ENCODE peak calls at places on chromosomes 12 and 14, in five cellular contexts. One of them, this sample, is unnamed.

GRCh38 chr12:3275171-3276041 is 198.2 kb downstream of the TSPAN9 start:
- DNase-seq in prostate gland: peak
- DNase-seq in H1: peak
- DNase-seq in breast epithelium: peak
- DNase-seq in Panc1: peak
- DNase-seq in this sample: peak

GRCh38 chr12:113221997-113222729 is 899 bp downstream of the TPCN1 start:
- DNase-seq in H1: no peak
- DNase-seq in prostate gland: no peak
- DNase-seq in breast epithelium: no peak
- DNase-seq in Panc1: no peak
- DNase-seq in this sample: no peak

GRCh38 chr12:71069317-71069716 is 88.5 kb downstream of the TSPAN8 start:
- DNase-seq in Panc1: no peak
- DNase-seq in prostate gland: no peak
- DNase-seq in H1: no peak
- DNase-seq in breast epithelium: no peak
- DNase-seq in this sample: no peak

GRCh38 chr12:31117203-31118011 is 43.7 kb downstream of the DDX11 start:
- DNase-seq in Panc1: peak
- DNase-seq in H1: no peak
- DNase-seq in prostate gland: peak
- DNase-seq in breast epithelium: no peak
- DNase-seq in this sample: peak

GRCh38 chr12:63900922-63901793 is 56.7 kb downstream of the SRGAP1 start:
- DNase-seq in Panc1: no peak
- DNase-seq in breast epithelium: no peak
- DNase-seq in H1: no peak
- DNase-seq in prostate gland: no peak
- DNase-seq in this sample: no peak

GRCh38 chr14:50667491-50668007 is 557 bp downstream of the SAV1 start:
- DNase-seq in Panc1: no peak
- DNase-seq in H1: no peak
- DNase-seq in prostate gland: peak
- DNase-seq in breast epithelium: peak
- DNase-seq in this sample: no peak

GRCh38 chr12:65826513-65827171 is 2.4 kb downstream of the HMGA2 start:
- DNase-seq in prostate gland: no peak
- DNase-seq in H1: no peak
- DNase-seq in Panc1: peak
- DNase-seq in breast epithelium: no peak
- DNase-seq in this sample: no peak

GRCh38 chr14:71438684-71439083 is 493.5 kb upstream of the RGS6 start:
- DNase-seq in breast epithelium: no peak
- DNase-seq in H1: no peak
- DNase-seq in prostate gland: no peak
- DNase-seq in Panc1: no peak
- DNase-seq in this sample: no peak

GRCh38 chr12:26121841-26122680 is 2.8 kb downstream of the BHLHE41 start:
- DNase-seq in H1: no peak
- DNase-seq in prostate gland: no peak
- DNase-seq in breast epithelium: no peak
- DNase-seq in Panc1: no peak
- DNase-seq in this sample: no peak

GRCh38 chr12:26124491-26125450 is at the start of gene BHLHE41:
- DNase-seq in H1: no peak
- DNase-seq in prostate gland: peak
- DNase-seq in Panc1: peak
- DNase-seq in breast epithelium: peak
- DNase-seq in this sample: no peak

GRCh38 chr12:26123482-26123980 is 1.3 kb downstream of the BHLHE41 start:
- DNase-seq in breast epithelium: no peak
- DNase-seq in prostate gland: no peak
- DNase-seq in Panc1: no peak
- DNase-seq in H1: no peak
- DNase-seq in this sample: no peak

GRCh38 chr12:26121323-26121740 is 3.5 kb downstream of the BHLHE41 start:
- DNase-seq in Panc1: no peak
- DNase-seq in breast epithelium: no peak
- DNase-seq in H1: no peak
- DNase-seq in prostate gland: no peak
- DNase-seq in this sample: no peak

GRCh38 chr12:26122681-26123481 is 2.0 kb downstream of the BHLHE41 start:
- DNase-seq in H1: no peak
- DNase-seq in Panc1: peak
- DNase-seq in prostate gland: peak
- DNase-seq in breast epithelium: peak
- DNase-seq in this sample: no peak
- TF ChIP-seq POLR2AphosphoS5 in H1: no peak
- TF ChIP-seq POLR2AphosphoS5 in Panc1: peak
- TF ChIP-seq POLR2AphosphoS5 in prostate gland: peak
- TF ChIP-seq POLR2AphosphoS5 in breast epithelium: peak
- TF ChIP-seq POLR2AphosphoS5 in this sample: no peak

DNA sequence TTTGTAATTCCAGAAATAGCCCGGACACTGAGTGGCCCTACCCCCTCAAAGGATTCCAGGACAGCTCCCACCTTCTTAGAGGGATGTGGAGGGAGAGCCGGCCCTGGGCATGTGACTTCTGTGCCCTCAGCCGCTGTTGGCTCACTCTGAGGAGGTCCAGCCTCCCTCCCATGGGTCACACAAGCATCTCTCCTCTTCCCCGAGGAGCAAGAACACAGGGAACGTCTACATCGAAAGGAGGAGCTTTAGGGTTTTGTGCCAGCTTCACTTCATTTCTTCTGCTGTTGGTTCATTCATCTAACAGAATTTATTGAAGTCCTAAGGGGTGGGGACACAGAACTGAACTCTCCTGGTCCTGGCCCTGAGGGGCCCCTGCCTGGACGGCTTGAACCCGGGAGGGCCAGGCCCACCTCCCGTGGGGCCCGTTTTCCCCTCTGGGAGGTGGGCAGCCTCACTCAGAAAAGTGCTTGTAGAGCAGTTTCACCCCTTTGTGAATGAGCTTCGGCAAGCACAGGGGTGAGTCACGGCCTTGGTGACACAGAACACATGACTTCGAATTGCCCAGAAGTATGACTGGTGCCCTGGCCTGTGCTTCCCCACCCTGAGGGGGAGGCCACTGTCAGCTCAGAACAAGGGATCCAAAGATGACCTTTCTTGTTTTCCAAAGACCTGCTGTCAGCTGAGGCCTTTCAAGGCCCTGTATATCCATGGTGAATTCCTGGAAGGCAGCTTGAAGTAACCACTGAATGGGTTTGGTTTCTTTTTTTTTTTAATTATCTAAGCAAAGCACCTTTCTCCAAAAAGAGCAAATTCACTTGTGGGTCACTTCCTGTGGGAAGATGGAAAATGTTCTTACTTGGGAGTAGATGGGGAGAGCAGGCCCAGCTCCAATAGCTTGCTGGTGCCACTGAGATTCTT is 39.2 kb downstream of the NFKBIA start:
- DNase-seq in breast epithelium: no peak
- DNase-seq in prostate gland: no peak
- DNase-seq in Panc1: peak
- DNase-seq in H1: no peak
- DNase-seq in this sample: no peak
- TF ChIP-seq POLR2AphosphoS5 in breast epithelium: peak
- TF ChIP-seq POLR2AphosphoS5 in prostate gland: no peak
- TF ChIP-seq POLR2AphosphoS5 in Panc1: no peak
- TF ChIP-seq POLR2AphosphoS5 in H1: no peak
- TF ChIP-seq POLR2AphosphoS5 in this sample: no peak

GRCh38 chr12:101780599-101780998 is 41.3 kb upstream of the SYCP3 start:
- DNase-seq in breast epithelium: no peak
- DNase-seq in Panc1: no peak
- DNase-seq in H1: no peak
- DNase-seq in prostate gland: no peak
- DNase-seq in this sample: no peak

GRCh38 chr12:101782544-101782855 is 43.2 kb upstream of the SYCP3 start:
- DNase-seq in prostate gland: no peak
- DNase-seq in breast epithelium: no peak
- DNase-seq in Panc1: no peak
- DNase-seq in H1: no peak
- DNase-seq in this sample: no peak

GRCh38 chr12:101783150-101783549 is 43.9 kb upstream of the SYCP3 start:
- DNase-seq in breast epithelium: no peak
- DNase-seq in H1: no peak
- DNase-seq in Panc1: no peak
- DNase-seq in prostate gland: peak
- DNase-seq in this sample: no peak

GRCh38 chr12:101783838-101784237 is 44.6 kb upstream of the SYCP3 start:
- DNase-seq in H1: no peak
- DNase-seq in Panc1: no peak
- DNase-seq in breast epithelium: no peak
- DNase-seq in prostate gland: no peak
- DNase-seq in this sample: no peak

GRCh38 chr12:101781834-101782543 is 42.7 kb upstream of the SYCP3 start:
- DNase-seq in prostate gland: no peak
- DNase-seq in breast epithelium: no peak
- DNase-seq in Panc1: no peak
- DNase-seq in H1: no peak
- DNase-seq in this sample: no peak
- TF ChIP-seq POLR2AphosphoS5 in prostate gland: no peak
- TF ChIP-seq POLR2AphosphoS5 in breast epithelium: no peak
- TF ChIP-seq POLR2AphosphoS5 in Panc1: no peak
- TF ChIP-seq POLR2AphosphoS5 in H1: no peak
- TF ChIP-seq POLR2AphosphoS5 in this sample: no peak

GRCh38 chr12:43273467-43273866 is 278.5 kb downstream of the ADAMTS20 start:
- DNase-seq in Panc1: no peak
- DNase-seq in prostate gland: no peak
- DNase-seq in H1: no peak
- DNase-seq in breast epithelium: no peak
- DNase-seq in this sample: no peak

GRCh38 chr12:43278268-43278832 is 273.7 kb downstream of the ADAMTS20 start:
- DNase-seq in Panc1: no peak
- DNase-seq in breast epithelium: no peak
- DNase-seq in H1: no peak
- DNase-seq in prostate gland: no peak
- DNase-seq in this sample: no peak

GRCh38 chr12:43282106-43282505 is 269.9 kb downstream of the ADAMTS20 start:
- DNase-seq in breast epithelium: no peak
- DNase-seq in H1: no peak
- DNase-seq in prostate gland: no peak
- DNase-seq in Panc1: no peak
- DNase-seq in this sample: no peak

GRCh38 chr12:43281563-43281962 is 270.4 kb downstream of the ADAMTS20 start:
- DNase-seq in Panc1: no peak
- DNase-seq in prostate gland: no peak
- DNase-seq in breast epithelium: no peak
- DNase-seq in H1: no peak
- DNase-seq in this sample: no peak

GRCh38 chr12:43277630-43278267 is 274.3 kb downstream of the ADAMTS20 start:
- DNase-seq in H1: no peak
- DNase-seq in breast epithelium: no peak
- DNase-seq in Panc1: peak
- DNase-seq in prostate gland: no peak
- DNase-seq in this sample: no peak
- TF ChIP-seq POLR2AphosphoS5 in H1: no peak
- TF ChIP-seq POLR2AphosphoS5 in breast epithelium: no peak
- TF ChIP-seq POLR2AphosphoS5 in Panc1: no peak
- TF ChIP-seq POLR2AphosphoS5 in prostate gland: no peak
- TF ChIP-seq POLR2AphosphoS5 in this sample: no peak

DNA sequence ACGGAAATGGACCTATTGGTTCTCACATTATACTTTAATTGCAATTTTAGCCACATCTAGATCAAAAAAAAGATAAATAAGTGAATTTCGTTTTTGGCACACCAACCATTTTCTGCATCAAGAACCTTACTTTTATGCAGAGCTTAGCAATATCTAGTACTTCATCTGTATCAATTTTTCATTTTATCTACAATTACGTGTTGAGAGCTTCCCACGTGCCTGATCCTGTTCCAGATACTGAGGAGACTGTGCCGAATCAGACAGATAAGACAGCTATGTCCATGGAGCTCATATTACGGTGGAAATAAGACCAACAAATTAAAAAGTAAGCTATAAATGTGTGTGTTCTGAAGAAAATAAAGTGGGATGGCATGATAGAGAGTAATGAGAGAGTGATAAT is 101.6 kb downstream of the MGAT4C start:
- DNase-seq in H1: no peak
- DNase-seq in prostate gland: no peak
- DNase-seq in breast epithelium: no peak
- DNase-seq in Panc1: no peak
- DNase-seq in this sample: no peak
- TF ChIP-seq POLR2AphosphoS5 in H1: no peak
- TF ChIP-seq POLR2AphosphoS5 in prostate gland: no peak
- TF ChIP-seq POLR2AphosphoS5 in breast epithelium: no peak
- TF ChIP-seq POLR2AphosphoS5 in Panc1: no peak
- TF ChIP-seq POLR2AphosphoS5 in this sample: no peak

DNA sequence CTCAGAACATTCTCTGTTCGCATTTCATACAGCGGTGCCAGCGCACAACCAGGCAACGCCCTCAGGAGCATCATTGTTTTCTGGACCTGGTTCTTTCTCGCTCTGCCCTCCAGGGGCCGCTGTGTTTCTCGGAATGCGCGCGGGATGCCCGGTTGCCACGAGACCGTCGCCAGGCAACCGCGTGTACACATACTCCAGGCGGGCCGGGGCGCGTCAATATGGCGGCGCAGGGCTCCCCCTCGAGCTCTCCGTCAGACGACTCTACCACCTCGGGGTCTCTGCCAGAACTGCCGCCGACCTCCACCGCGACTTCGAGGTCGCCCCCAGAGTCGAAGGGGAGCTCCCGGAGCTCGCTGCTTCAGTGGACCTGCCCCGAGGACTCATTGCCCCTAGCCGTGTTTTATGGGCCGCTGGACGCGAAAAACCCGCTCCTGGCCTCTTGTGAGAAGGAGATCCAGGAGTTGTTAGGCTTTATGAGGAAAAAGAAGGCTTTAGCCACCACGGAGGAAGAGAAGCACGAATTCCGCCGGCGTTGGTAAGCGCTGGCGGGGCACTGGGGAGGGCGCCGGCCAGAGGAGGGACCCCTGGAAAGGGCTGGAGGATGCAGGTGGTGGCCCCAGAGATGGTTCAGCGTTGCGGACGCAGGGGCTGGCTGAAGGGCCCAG is at the start of gene CFAP54:
- DNase-seq in breast epithelium: peak
- DNase-seq in Panc1: peak
- DNase-seq in prostate gland: peak
- DNase-seq in H1: peak
- DNase-seq in this sample: peak
- TF ChIP-seq POLR2AphosphoS5 in breast epithelium: peak
- TF ChIP-seq POLR2AphosphoS5 in Panc1: no peak
- TF ChIP-seq POLR2AphosphoS5 in prostate gland: peak
- TF ChIP-seq POLR2AphosphoS5 in H1: peak
- TF ChIP-seq POLR2AphosphoS5 in this sample: no peak

GRCh38 chr14:103155013-103155412 is 31.8 kb downstream of the TNFAIP2 start:
- DNase-seq in breast epithelium: no peak
- DNase-seq in prostate gland: no peak
- DNase-seq in Panc1: peak
- DNase-seq in H1: no peak
- DNase-seq in this sample: no peak
- TF ChIP-seq POLR2AphosphoS5 in breast epithelium: no peak
- TF ChIP-seq POLR2AphosphoS5 in prostate gland: no peak
- TF ChIP-seq POLR2AphosphoS5 in Panc1: no peak
- TF ChIP-seq POLR2AphosphoS5 in H1: no peak
- TF ChIP-seq POLR2AphosphoS5 in this sample: no peak

This sample was measured in GM12891.